ENCODE peak calls at places on chromosomes 4 and X, in five cellular contexts. E is upper lobe of left lung, N is adrenal gland, A is heart left ventricle, I is stomach. F is an unnamed sample.

GRCh38 chrX:1387141-1387776 is 4.7 kb downstream of the SLC25A6 start:
- DNase-seq in N (peak; percentile 53), E (peak; percentile 87), A (peak; percentile 57), I (no peak), F (no peak)

GRCh38 chr4:151940290-151940689 is 179.5 kb upstream of the GATB start:
- DNase-seq in E (no peak), I (no peak), N (no peak), A (no peak), F (no peak)

GRCh38 chr4:78552398-78553396 is 1.1 kb downstream of the ANXA3 start:
- DNase-seq in E (no peak), N (no peak), A (no peak), I (no peak), F (peak; percentile 42)

GRCh38 chr4:54277691-54278090 is 48.6 kb downstream of the PDGFRA start:
- DNase-seq in I (no peak), A (no peak), N (peak; percentile 65), E (no peak), F (no peak)

GRCh38 chr4:124111922-124112321 is 600.6 kb downstream of the ANKRD50 start:
- DNase-seq in I (no peak), E (no peak), N (peak; percentile 53), A (no peak), F (peak; percentile 79)

GRCh38 chrX:133390647-133391046 is 24.6 kb downstream of the GPC4 start:
- DNase-seq in N (no peak), A (no peak), E (no peak), I (peak; percentile 49), F (no peak)

GRCh38 chr4:84238247-84239090 is 260.6 kb downstream of the NKX6-1 start:
- DNase-seq in A (no peak), I (no peak), N (no peak), E (no peak), F (no peak)

GRCh38 chrX:130726661-130727060 is 176.3 kb downstream of the ENOX2 start:
- DNase-seq in N (no peak), A (no peak), E (no peak), I (no peak), F (peak; percentile 67)

GRCh38 chr4:116705466-116705865 is 379.9 kb downstream of the TRAM1L1 start:
- DNase-seq in N (no peak), A (peak; percentile 54), E (peak; percentile 77), I (no peak), F (no peak)

GRCh38 chr4:87144346-87144745 is 76.1 kb downstream of the KLHL8 start:
- DNase-seq in I (no peak), N (no peak), A (no peak), E (no peak), F (peak; percentile 44)

GRCh38 chrX:9644335-9644734 is 121.3 kb downstream of the GPR143 start:
- DNase-seq in N (no peak), E (no peak), I (no peak), A (no peak), F (no peak)

GRCh38 chrX:9855536-9856320 is 69.5 kb downstream of the SHROOM2 start:
- DNase-seq in E (no peak), A (no peak), N (no peak), I (no peak), F (no peak)

GRCh38 chrX:129798888-129799287 is 19.1 kb downstream of the SASH3 start:
- DNase-seq in A (no peak), E (no peak), I (no peak), N (no peak), F (no peak)

GRCh38 chrX:107450823-107451509 is 1.5 kb downstream of the FRMPD3 start:
- DNase-seq in N (no peak), A (no peak), E (no peak), I (no peak), F (peak; percentile 77)

GRCh38 chr4:135418353-135418752 is 1216.8 kb upstream of the PABPC4L start:
- DNase-seq in N (no peak), I (no peak), A (no peak), E (no peak), F (peak; percentile 20)

GRCh38 chrX:129642641-129643040 is 12.1 kb downstream of the APLN start:
- DNase-seq in N (peak; percentile 62), A (no peak), E (no peak), I (no peak), F (no peak)

GRCh38 chrX:141405486-141405877 is 163.2 kb upstream of the SPANXC start:
- DNase-seq in I (no peak), A (no peak), E (no peak), N (no peak), F (no peak)

GRCh38 chr4:154332681-154333421 is 158.7 kb downstream of the DCHS2 start:
- DNase-seq in A (peak; percentile 57), I (no peak), E (peak; percentile 80), N (peak; percentile 83), F (peak; percentile 26)

GRCh38 chrX:138128025-138128671 is 562.2 kb downstream of the ZIC3 start:
- DNase-seq in A (no peak), I (no peak), N (no peak), E (no peak), F (peak; percentile 29)

GRCh38 chrX:32408389-32408788 is 803.0 kb downstream of the DMD start:
- DNase-seq in I (no peak), E (no peak), A (no peak), N (peak; percentile 51), F (no peak)

GRCh38 chrX:150854856-150855255 is 43.6 kb downstream of the CD99L2 start:
- DNase-seq in E (no peak), I (no peak), N (no peak), A (no peak), F (no peak)

GRCh38 chr4:147970003-147970402 is 238.1 kb downstream of the ARHGAP10 start:
- DNase-seq in I (no peak), N (no peak), A (no peak), E (no peak), F (no peak)

GRCh38 chrX:13658602-13659001 is 5.7 kb downstream of the TCEANC start:
- DNase-seq in I (no peak), N (no peak), E (no peak), A (no peak), F (peak; percentile 68)

GRCh38 chrX:42978655-42979379 is 200.9 kb upstream of the PPP1R2C start:
- DNase-seq in N (no peak), A (no peak), I (no peak), E (no peak), F (no peak)
- H3K4me3 ChIP-seq in N (no peak overlapping the region), A (no peak overlapping the region), I (no peak overlapping the region), E (no peak overlapping the region), F (no peak overlapping the region)

GRCh38 chr4:25925486-25926201 is 11.6 kb downstream of the SMIM20 start:
- DNase-seq in E (no peak), A (no peak), I (peak; percentile 42), N (peak; percentile 60), F (peak; percentile 41)

GRCh38 chr4:25928956-25929336 is 14.9 kb downstream of the SMIM20 start:
- DNase-seq in N (no peak), I (no peak), A (no peak), E (no peak), F (peak; percentile 64)

GRCh38 chr4:25927361-25928040 is 13.5 kb downstream of the SMIM20 start:
- DNase-seq in E (no peak), A (no peak), N (no peak), I (no peak), F (no peak)

GRCh38 chr4:25928320-25928955 is 14.4 kb downstream of the SMIM20 start:
- DNase-seq in I (no peak), N (no peak), A (no peak), E (no peak), F (no peak)

DNA sequence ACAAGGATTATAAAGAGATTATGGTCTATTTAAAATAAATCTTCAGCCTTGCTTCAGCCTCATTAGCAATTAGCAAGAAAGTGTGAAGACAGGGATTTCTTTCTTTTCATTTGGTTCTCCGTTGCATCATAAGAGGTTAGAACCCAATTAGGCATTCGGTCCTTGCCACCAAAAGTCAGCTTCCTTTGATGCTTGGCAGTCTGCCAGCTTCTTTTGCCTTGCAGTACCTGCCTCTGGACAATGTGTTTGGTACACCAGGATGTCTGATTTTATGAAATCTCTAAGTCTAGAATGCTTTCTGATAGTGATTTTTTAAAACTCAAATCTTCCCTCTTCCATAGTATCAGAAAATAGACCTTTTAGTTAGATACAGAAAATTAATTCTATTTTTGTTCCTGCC is 12.5 kb downstream of the SMIM20 start:
- DNase-seq in N (no peak), A (no peak), I (no peak), E (no peak), F (no peak)
- H3K27me3 ChIP-seq in N (no peaks in the 10 kb centered on the region), A (no peaks in the 10 kb centered on the region), I (no peaks in the 10 kb centered on the region), E (no peaks in the 10 kb centered on the region), F (no peaks in the 10 kb centered on the region)

DNA sequence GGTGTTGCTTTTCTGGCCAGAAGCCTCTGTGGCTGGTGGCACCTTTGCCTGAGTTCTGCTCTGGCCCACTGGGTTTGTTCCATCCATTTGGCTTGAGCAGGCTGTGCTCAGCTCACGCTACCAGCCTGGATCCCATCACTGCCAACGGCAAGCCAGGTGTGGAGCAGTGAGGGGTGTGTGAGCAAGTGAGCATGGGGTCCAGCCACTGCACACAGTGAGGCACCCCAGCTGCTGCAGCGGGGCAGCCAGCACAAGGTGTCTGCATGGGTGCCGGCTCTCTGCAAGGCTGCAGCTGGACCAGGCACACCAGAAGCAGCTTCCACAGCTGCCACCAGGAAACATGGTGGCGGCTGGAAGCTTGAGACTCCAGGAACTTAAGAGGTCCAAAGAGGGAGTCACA is 46.8 kb downstream of the ARAP2 start:
- DNase-seq in A (peak; percentile 26), I (no peak), E (peak; percentile 43), N (no peak), F (no peak)
- TF ChIP-seq CTCF in A (no peak), I (no peak), E (no peak), N (no peak), F (no peak)

GRCh38 chrX:46838974-46839480 is 2.2 kb downstream of the RP2 start:
- DNase-seq in I (no peak), E (no peak), N (no peak), A (no peak), F (no peak)
- H3K4me3 ChIP-seq in I (peak overlapping the region; percentile 64), E (peak overlapping the region; percentile 73), N (no peak overlapping the region), A (no peak overlapping the region), F (no peak overlapping the region)

GRCh38 chr4:37890501-37891220 is at the start of gene TBC1D1:
- DNase-seq in I (peak; percentile 75), E (peak; percentile 91), N (peak; percentile 81), A (peak; percentile 88), F (peak; percentile 33)

GRCh38 chr4:37893164-37893563 is 2.3 kb downstream of the TBC1D1 start:
- DNase-seq in N (no peak), I (no peak), E (no peak), A (no peak), F (no peak)

GRCh38 chr4:37891221-37892159 is 606 bp downstream of the TBC1D1 start:
- DNase-seq in N (peak; percentile 72), E (no peak), A (no peak), I (peak; percentile 33), F (peak; percentile 10)

GRCh38 chr4:37895271-37895670 is 4.4 kb downstream of the TBC1D1 start:
- DNase-seq in E (no peak), A (no peak), I (no peak), N (no peak), F (no peak)

DNA sequence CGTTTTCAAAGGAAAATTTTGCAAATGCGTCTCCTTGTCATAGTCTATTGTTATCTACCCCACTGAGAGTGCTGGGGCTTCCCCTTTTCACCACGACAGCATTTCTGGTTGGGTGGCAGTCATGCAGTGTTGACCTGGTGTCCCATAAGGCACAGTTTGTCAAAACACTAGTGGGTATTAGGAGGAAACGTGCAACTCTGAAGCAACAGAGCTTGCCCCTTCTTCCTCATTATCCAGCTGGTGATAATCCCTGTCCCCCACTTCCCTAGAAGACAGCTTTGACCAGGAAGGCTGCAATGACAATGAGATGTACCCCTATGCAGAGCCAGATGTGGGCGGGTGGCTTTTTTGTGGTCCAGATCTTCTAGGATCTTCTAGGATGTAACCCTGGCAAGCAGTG is 1.8 kb downstream of the TBC1D1 start:
- DNase-seq in E (no peak), N (no peak), A (no peak), I (no peak), F (no peak)
- H3K27me3 ChIP-seq in E (no peaks in the 10 kb centered on the region), N (no peaks in the 10 kb centered on the region), A (no peaks in the 10 kb centered on the region), I (peaks cover 9% of the 10 kb centered on the region), F (peaks cover 89% of the 10 kb centered on the region)

GRCh38 chr4:41934813-41935651 is at the start of gene TMEM33:
- DNase-seq in A (peak; percentile 88), E (peak; percentile 89), N (peak; percentile 92), I (peak; percentile 90), F (peak; percentile 90)
- TF ChIP-seq CTCF in A (no peak), E (no peak), N (peak; percentile 50), I (no peak), F (peak; percentile 15)

F was measured in cardiac muscle cell.